ENCODE peak calls at places on chromosomes 7 and 10, in four cellular contexts. S is heart left ventricle, O is body of pancreas, X is GM12878. T is an unnamed sample.

GRCh38 chr7:114539575-114539974 is 125.0 kb downstream of the FOXP2 start:
- ATAC-seq in S (no peak), O (no peak), X (peak), T (no peak)

GRCh38 chr10:3136763-3137611 is 35.6 kb downstream of the PITRM1 start:
- ATAC-seq in O (peak), X (no peak), S (peak), T (peak)

GRCh38 chr10:84337199-84337598 is 8.8 kb downstream of the CCSER2 start:
- ATAC-seq in X (no peak), S (no peak), O (no peak), T (peak)

GRCh38 chr10:73910401-73910763 is 550 bp upstream of the PLAU start:
- ATAC-seq in O (no peak), S (no peak), X (peak), T (no peak)

GRCh38 chr10:91514025-91514424 is 103.9 kb downstream of the HECTD2 start:
- ATAC-seq in X (no peak), O (peak), S (no peak), T (no peak)

GRCh38 chr7:150451833-150452431 is 1.5 kb downstream of the GIMAP8 start:
- ATAC-seq in S (peak), X (peak), O (no peak), T (no peak)

GRCh38 chr7:50155755-50156154 is 62.7 kb upstream of the ZPBP start:
- ATAC-seq in O (no peak), S (no peak), X (peak), T (no peak)

GRCh38 chr10:129678186-129678585 is 211.1 kb downstream of the MGMT start:
- ATAC-seq in S (no peak), X (no peak), O (no peak), T (no peak)

GRCh38 chr7:11726251-11727155 is 105.5 kb downstream of the THSD7A start:
- ATAC-seq in S (peak), X (peak), O (no peak), T (no peak)

GRCh38 chr10:4129866-4130455 is 345.0 kb upstream of the KLF6 start:
- ATAC-seq in O (no peak), S (no peak), X (no peak), T (no peak)

GRCh38 chr10:11411926-11412545 is 199.4 kb downstream of the USP6NL start:
- ATAC-seq in S (no peak), O (no peak), X (peak), T (no peak)

GRCh38 chr7:37076668-37077067 is 352.4 kb upstream of the AOAH start:
- ATAC-seq in S (no peak), O (no peak), X (no peak), T (no peak)

GRCh38 chr7:27221201-27221797 is 21.3 kb upstream of the EVX1 start:
- ATAC-seq in X (peak), O (no peak), S (no peak), T (no peak)

GRCh38 chr10:75034131-75034512 is 77.3 kb upstream of the SAMD8 start:
- ATAC-seq in O (no peak), X (peak), S (peak), T (no peak)

GRCh38 chr7:96740130-96740529 is 30.5 kb upstream of the SEM1 start:
- ATAC-seq in O (no peak), S (no peak), X (no peak), T (no peak)

GRCh38 chr7:106543221-106543757 is 117.7 kb downstream of the CCDC71L start:
- ATAC-seq in O (no peak), S (no peak), X (no peak), T (no peak)

GRCh38 chr10:69362471-69362954 is 54.2 kb downstream of the TACR2 start:
- ATAC-seq in O (no peak), S (peak), X (no peak), T (peak)

GRCh38 chr7:107902381-107902780 is 11.4 kb downstream of the DLD start:
- ATAC-seq in O (no peak), S (peak), X (no peak), T (no peak)

GRCh38 chr10:35409094-35409582 is 72.8 kb downstream of the CCNY start:
- ATAC-seq in S (peak), O (peak), X (peak), T (peak)

GRCh38 chr10:16995867-16996529 is 133.6 kb downstream of the CUBN start:
- ATAC-seq in S (peak), O (no peak), X (no peak), T (peak)

GRCh38 chr10:7123719-7124118 is 287.1 kb downstream of the SFMBT2 start:
- ATAC-seq in X (no peak), S (no peak), O (no peak), T (no peak)

GRCh38 chr10:118485641-118486040 is 109.8 kb downstream of the PRLHR start:
- ATAC-seq in X (no peak), S (no peak), O (no peak), T (no peak)

GRCh38 chr7:24757799-24758275 is 573 bp upstream of the GSDME start:
- ATAC-seq in S (peak), X (peak), O (peak), T (peak)

GRCh38 chr10:4004990-4005389 is 220.0 kb upstream of the KLF6 start:
- ATAC-seq in S (peak), X (no peak), O (no peak), T (no peak)

GRCh38 chr10:27526242-27526641 is 22.1 kb downstream of the RAB18 start:
- ATAC-seq in S (peak), O (no peak), X (no peak), T (no peak)

GRCh38 chr10:124267231-124267885 is 151.4 kb downstream of the OAT start:
- ATAC-seq in S (peak), X (no peak), O (no peak), T (no peak)

GRCh38 chr10:62238880-62239279 is 29.8 kb downstream of the RTKN2 start:
- ATAC-seq in S (no peak), X (no peak), O (no peak), T (no peak)

GRCh38 chr7:134662871-134663205 is 16.2 kb downstream of the BPGM start:
- ATAC-seq in S (no peak), X (no peak), O (no peak), T (no peak)

GRCh38 chr7:134662166-134662870 is 15.7 kb downstream of the BPGM start:
- ATAC-seq in O (no peak), S (no peak), X (no peak), T (no peak)

GRCh38 chr7:134660961-134661376 is 14.3 kb downstream of the BPGM start:
- ATAC-seq in O (no peak), X (no peak), S (no peak), T (no peak)

GRCh38 chr7:134660242-134660785 is 13.7 kb downstream of the BPGM start:
- ATAC-seq in O (no peak), X (no peak), S (no peak), T (no peak)
- H3K27ac ChIP-seq in O (no peak), X (no peak), S (no peak), T (no peak)

DNA sequence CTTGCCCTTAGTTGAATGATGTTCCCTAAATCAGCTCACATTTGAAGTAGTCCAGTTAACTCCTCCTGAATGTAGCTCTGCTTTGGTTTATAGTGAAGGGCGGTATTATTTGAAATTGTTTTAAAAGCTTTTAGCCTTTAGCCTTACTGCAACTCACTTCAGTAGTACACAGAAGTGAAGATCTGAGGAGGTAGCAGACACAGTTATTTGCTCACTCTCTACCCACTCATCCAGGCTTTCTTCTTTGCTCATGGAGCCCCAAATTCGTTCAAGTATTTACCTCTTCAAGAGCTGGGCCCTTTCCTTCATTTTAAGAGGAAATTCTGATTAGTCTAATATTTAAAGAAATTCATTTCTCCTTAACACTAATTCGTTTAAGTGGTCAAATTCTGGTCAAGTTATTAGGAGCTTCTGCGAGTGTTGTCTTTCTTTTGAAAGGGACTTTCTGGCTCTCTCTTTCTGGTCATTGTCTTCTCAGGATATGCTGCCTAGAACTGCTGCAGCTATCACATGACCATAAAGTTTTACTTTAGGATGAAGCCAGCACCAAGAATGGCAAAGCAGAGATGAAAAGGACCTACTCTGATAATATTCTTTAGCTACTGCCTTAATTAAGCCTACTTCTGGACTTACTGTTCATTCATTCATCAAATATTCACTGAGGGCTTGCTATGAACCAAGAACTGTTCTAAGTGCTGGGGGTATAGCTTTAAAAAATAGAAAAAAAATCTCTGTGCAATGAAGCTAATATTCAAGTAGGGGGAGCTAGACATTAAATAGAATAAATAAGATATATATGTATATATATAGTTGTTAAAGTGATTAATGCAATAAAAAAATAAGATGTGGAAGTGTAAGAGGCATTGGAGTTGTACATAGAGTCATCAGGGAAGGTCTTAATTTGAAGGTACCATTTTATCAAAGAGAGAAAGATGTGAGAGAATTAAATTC is 180.9 kb upstream of the AGR3 start:
- ATAC-seq in X (peak), S (no peak), O (peak), T (no peak)
- TF ChIP-seq CTCF in X (peak), S (peak), O (peak), T (no peak)

DNA sequence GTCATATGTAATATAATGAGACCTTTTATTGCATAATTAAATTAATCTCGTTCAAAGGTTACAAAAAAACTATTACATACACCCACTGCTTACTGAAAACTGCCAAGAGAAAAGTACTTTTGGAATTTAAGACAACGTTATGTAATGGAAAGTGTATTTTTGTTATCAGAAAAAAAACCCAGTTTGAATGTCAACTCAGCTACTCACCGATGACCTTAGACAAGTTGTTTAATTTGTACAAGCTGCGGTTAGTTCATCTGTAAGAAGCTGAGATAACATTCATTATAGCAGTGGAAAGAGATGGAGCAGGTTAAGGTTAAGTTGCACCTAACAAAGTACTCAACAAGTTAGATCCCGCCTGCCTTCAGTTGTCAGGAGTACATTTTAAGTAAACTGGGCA is 1.1 kb downstream of the PSMA2 start:
- ATAC-seq in X (no peak), S (no peak), O (no peak), T (no peak)
- H3K27ac ChIP-seq in X (peak), S (no peak), O (peak), T (no peak)

GRCh38 chr10:111102381-111102973 is 25.6 kb downstream of the ADRA2A start:
- ATAC-seq in O (no peak), S (no peak), X (no peak), T (no peak)

GRCh38 chr10:111093741-111094380 is 17.0 kb downstream of the ADRA2A start:
- ATAC-seq in S (no peak), X (no peak), O (no peak), T (no peak)

GRCh38 chr10:111103196-111103595 is 26.4 kb downstream of the ADRA2A start:
- ATAC-seq in X (no peak), S (no peak), O (no peak), T (no peak)

GRCh38 chr10:111100198-111100597 is 23.4 kb downstream of the ADRA2A start:
- ATAC-seq in X (no peak), O (no peak), S (no peak), T (no peak)

DNA sequence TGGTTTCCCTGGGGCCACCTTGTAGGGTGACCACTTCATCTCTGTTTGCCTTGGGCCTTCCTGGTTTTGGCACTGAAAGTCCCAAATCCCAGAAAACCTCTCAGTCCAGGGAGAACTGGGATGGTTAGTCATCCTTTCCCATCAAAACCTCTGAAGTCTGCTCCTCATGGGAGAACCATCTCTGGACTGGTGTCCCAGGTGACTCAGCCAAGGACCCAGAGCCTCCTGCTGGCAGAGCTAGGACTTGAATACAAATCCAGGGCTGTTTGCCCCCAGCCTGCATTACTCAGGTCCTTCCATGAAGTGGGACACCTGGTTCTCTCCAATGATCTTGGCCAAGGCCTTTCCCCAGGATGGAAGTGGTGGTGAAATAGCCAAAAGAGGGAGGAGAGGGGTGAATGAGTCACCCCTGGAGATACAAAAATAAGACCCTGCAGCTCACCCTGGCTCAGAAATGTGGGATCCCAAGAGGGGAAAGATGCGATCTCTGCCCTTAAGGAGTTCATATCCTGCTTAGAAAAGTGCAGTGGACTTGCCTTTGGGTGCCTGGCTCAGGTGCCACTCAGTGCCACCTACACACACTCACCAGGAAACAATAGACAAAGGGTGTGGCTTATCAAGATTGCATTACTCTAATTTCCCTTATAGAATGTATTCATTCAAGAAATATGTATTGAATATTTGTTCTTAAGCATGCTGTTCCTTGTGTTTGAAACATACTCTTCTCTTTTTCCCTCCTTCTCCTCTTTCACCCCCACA is 22.0 kb downstream of the ADRA2A start:
- ATAC-seq in S (no peak), O (no peak), X (peak), T (no peak)
- TF ChIP-seq CTCF in S (no peak), O (no peak), X (peak), T (no peak)

DNA sequence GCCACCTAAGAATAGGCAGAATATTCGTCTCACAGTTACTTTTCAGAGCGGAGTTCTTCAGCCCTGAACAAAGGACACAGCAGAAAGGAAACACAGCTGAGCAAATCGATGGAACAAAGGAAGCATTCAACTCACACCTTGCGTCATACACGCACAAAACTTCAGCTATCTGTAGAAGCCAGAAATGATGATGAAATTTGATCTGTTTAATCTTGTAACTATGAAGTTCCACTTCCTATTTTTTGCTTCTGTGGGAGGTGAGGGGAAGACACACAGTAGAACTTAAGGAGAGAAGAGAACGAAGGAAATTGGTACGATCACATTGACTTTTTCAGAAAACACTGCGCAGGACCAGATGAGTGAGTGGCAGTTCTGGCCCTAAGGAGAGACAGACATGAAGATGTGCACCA is 26.2 kb downstream of the FAM171A1 start:
- ATAC-seq in S (peak), O (peak), X (no peak), T (no peak)
- H3K27ac ChIP-seq in S (peak), O (peak), X (no peak), T (no peak)

T was measured in gastroesophageal sphincter.